ENCODE peak calls at places on chromosomes 1 and 21, in seven cellular contexts. One of them, this sample, is unnamed.

GRCh38 chr21:46216132-46216747 is 12.3 kb downstream of the LSS start:
- DNase-seq in HCT116: no peak
- DNase-seq in heart right ventricle: no peak
- DNase-seq in ovary: no peak
- DNase-seq in suprapubic skin: peak; percentile 50
- DNase-seq in GM23338: no peak
- DNase-seq in CD4-positive, CD25-positive, alpha-beta regulatory T cell: no peak
- DNase-seq in this sample: no peak

GRCh38 chr1:10655002-10655401 is 141.4 kb downstream of the CASZ1 start:
- DNase-seq in HCT116: no peak
- DNase-seq in heart right ventricle: no peak
- DNase-seq in ovary: no peak
- DNase-seq in suprapubic skin: no peak
- DNase-seq in GM23338: no peak
- DNase-seq in CD4-positive, CD25-positive, alpha-beta regulatory T cell: no peak
- DNase-seq in this sample: no peak

GRCh38 chr1:160971618-160972056 is 17.0 kb upstream of the ITLN2 start:
- DNase-seq in HCT116: no peak
- DNase-seq in heart right ventricle: no peak
- DNase-seq in ovary: no peak
- DNase-seq in suprapubic skin: no peak
- DNase-seq in GM23338: peak; percentile 79
- DNase-seq in CD4-positive, CD25-positive, alpha-beta regulatory T cell: no peak
- DNase-seq in this sample: no peak

GRCh38 chr1:214568328-214568727 is 16.9 kb upstream of the PTPN14 start:
- DNase-seq in HCT116: no peak
- DNase-seq in heart right ventricle: no peak
- DNase-seq in ovary: no peak
- DNase-seq in suprapubic skin: no peak
- DNase-seq in GM23338: no peak
- DNase-seq in CD4-positive, CD25-positive, alpha-beta regulatory T cell: no peak
- DNase-seq in this sample: no peak

GRCh38 chr1:160768295-160768657 is 27.7 kb upstream of the LY9 start:
- DNase-seq in HCT116: no peak
- DNase-seq in heart right ventricle: peak; percentile 38
- DNase-seq in ovary: no peak
- DNase-seq in suprapubic skin: no peak
- DNase-seq in GM23338: peak; percentile 69
- DNase-seq in CD4-positive, CD25-positive, alpha-beta regulatory T cell: peak; percentile 87
- DNase-seq in this sample: no peak

GRCh38 chr1:27607239-27607804 is 3.4 kb upstream of the AHDC1 start:
- DNase-seq in HCT116: no peak
- DNase-seq in heart right ventricle: no peak
- DNase-seq in ovary: peak; percentile 50
- DNase-seq in suprapubic skin: no peak
- DNase-seq in GM23338: peak; percentile 84
- DNase-seq in CD4-positive, CD25-positive, alpha-beta regulatory T cell: no peak
- DNase-seq in this sample: no peak

GRCh38 chr1:35031103-35031452 is 667 bp downstream of the ZMYM6 start:
- DNase-seq in HCT116: no peak
- DNase-seq in heart right ventricle: peak; percentile 27
- DNase-seq in ovary: peak; percentile 47
- DNase-seq in suprapubic skin: no peak
- DNase-seq in GM23338: peak; percentile 57
- DNase-seq in CD4-positive, CD25-positive, alpha-beta regulatory T cell: no peak
- DNase-seq in this sample: no peak

GRCh38 chr1:161222175-161223019 is 1.0 kb downstream of the APOA2 start:
- DNase-seq in HCT116: no peak
- DNase-seq in heart right ventricle: no peak
- DNase-seq in ovary: no peak
- DNase-seq in suprapubic skin: no peak
- DNase-seq in GM23338: no peak
- DNase-seq in CD4-positive, CD25-positive, alpha-beta regulatory T cell: no peak
- DNase-seq in this sample: no peak

GRCh38 chr1:69569281-69569970 is 1.7 kb downstream of the LRRC7 start:
- DNase-seq in HCT116: no peak
- DNase-seq in heart right ventricle: no peak
- DNase-seq in ovary: no peak
- DNase-seq in suprapubic skin: no peak
- DNase-seq in GM23338: peak; percentile 47
- DNase-seq in CD4-positive, CD25-positive, alpha-beta regulatory T cell: no peak
- DNase-seq in this sample: peak; percentile 50

DNA sequence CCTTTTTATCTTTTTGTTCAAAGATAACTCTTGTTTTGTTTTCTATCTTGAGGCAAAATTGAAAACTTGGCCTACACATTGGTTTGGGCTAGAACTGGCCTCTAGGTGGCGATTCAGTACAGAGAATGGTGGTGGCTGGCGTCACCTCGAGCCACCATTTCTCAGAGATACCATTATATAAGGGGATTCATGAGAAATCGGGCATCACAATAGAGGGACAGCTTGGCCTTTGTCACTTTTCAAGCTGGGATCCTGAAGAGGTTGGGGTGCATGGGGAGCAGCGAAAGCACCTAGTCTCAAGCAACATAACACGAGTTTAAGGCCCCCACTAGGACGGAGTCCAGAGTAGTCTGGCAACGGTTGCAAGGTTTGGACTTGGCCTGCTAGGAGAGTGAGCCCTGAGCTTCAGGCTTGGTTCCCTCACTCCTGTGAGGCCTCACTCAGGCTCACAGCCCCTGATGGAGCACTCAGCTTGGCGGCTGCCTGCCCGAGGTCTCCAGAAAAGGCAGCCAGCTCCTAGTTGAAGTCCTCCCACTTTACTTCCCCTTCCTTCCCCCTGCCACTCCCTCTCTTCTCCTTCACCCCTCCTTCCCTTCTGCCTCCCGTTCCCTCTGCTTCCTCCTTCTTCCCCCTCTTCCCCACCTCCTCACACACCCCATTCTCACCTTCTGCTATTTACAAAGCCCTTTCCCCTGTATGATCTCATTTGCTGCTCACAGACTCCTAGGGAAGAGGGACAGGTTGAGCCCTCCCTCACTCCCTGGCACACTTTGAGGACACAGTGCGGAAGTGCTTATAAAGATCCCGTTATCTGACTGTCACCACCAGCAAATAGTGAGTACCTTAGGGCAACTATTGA is 67.8 kb downstream of the LRIG2 start:
- DNase-seq in HCT116: peak; percentile 43
- DNase-seq in heart right ventricle: peak; percentile 66
- DNase-seq in ovary: peak; percentile 55
- DNase-seq in suprapubic skin: no peak
- DNase-seq in GM23338: peak; percentile 91
- DNase-seq in CD4-positive, CD25-positive, alpha-beta regulatory T cell: peak; percentile 47
- DNase-seq in this sample: no peak
- H3K27ac ChIP-seq in HCT116: no peak overlapping the region
- H3K27ac ChIP-seq in heart right ventricle: no peak overlapping the region
- H3K27ac ChIP-seq in ovary: peak overlapping the region; percentile 48
- H3K27ac ChIP-seq in suprapubic skin: no peak overlapping the region
- H3K27ac ChIP-seq in GM23338: no peak overlapping the region
- H3K27ac ChIP-seq in CD4-positive, CD25-positive, alpha-beta regulatory T cell: no peak overlapping the region
- H3K27ac ChIP-seq in this sample: peak overlapping the region; percentile 61

GRCh38 chr1:51853360-51853759 is 25.2 kb downstream of the NRDC start:
- DNase-seq in HCT116: no peak
- DNase-seq in heart right ventricle: no peak
- DNase-seq in ovary: no peak
- DNase-seq in suprapubic skin: no peak
- DNase-seq in GM23338: no peak
- DNase-seq in CD4-positive, CD25-positive, alpha-beta regulatory T cell: no peak
- DNase-seq in this sample: no peak
- H3K27ac ChIP-seq in HCT116: no peak overlapping the region
- H3K27ac ChIP-seq in heart right ventricle: no peak overlapping the region
- H3K27ac ChIP-seq in ovary: no peak overlapping the region
- H3K27ac ChIP-seq in suprapubic skin: no peak overlapping the region
- H3K27ac ChIP-seq in GM23338: no peak overlapping the region
- H3K27ac ChIP-seq in CD4-positive, CD25-positive, alpha-beta regulatory T cell: no peak overlapping the region
- H3K27ac ChIP-seq in this sample: no peak overlapping the region

GRCh38 chr1:168709407-168709891 is 19.6 kb downstream of the DPT start:
- DNase-seq in HCT116: no peak
- DNase-seq in heart right ventricle: no peak
- DNase-seq in ovary: no peak
- DNase-seq in suprapubic skin: no peak
- DNase-seq in GM23338: no peak
- DNase-seq in CD4-positive, CD25-positive, alpha-beta regulatory T cell: no peak
- DNase-seq in this sample: no peak
- H3K27ac ChIP-seq in HCT116: no peak overlapping the region
- H3K27ac ChIP-seq in heart right ventricle: peak overlapping the region; percentile 74
- H3K27ac ChIP-seq in ovary: no peak overlapping the region
- H3K27ac ChIP-seq in suprapubic skin: peak overlapping the region; percentile 66
- H3K27ac ChIP-seq in GM23338: no peak overlapping the region
- H3K27ac ChIP-seq in CD4-positive, CD25-positive, alpha-beta regulatory T cell: no peak overlapping the region
- H3K27ac ChIP-seq in this sample: no peak overlapping the region

DNA sequence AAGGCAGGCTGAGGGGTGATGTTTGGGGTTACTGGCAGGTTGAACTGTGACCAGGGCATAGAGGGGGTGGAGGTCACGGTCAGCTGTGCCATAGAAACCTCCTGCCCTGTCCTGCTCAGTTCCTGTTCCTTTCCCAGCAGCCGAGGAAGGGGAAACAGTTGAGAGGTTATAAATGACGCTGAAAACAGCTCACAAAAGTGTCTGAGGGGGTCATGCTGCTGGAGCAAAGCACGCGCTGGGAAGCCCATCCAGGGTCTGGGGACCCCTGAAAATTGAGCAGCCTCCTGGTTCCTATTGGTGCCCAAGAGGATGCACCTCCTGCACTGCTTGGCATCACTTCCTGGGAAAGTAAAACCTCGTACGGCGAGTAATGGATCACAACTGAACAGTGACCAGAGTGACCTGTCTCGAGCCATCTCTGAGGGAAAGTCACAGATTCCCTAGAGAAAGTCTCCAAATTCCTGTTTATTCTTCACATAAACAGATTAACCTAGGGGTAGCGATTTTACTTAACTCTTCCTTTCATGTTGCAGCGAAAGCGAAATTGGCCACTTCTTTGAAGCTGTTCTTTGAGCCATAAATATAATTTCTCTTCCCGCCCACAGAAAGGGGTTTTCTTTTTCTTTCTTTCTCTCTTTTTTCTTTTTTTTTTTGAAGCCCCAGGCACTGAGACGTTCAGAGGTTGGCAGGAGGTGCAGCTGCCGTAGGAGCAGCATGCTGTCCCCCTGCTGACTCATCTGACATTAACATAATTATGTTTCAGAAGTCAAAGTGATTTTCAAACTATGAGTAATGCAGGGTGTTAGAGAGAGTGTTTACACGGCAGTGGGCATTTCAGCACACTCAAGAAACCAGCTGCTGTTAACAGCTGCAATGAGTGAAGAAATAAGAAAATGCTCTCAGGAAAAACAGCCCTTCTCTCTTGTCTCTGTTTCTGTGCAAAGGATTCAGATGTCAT is 41.8 kb upstream of the ATF3 start:
- DNase-seq in HCT116: peak; percentile 45
- DNase-seq in heart right ventricle: peak; percentile 39
- DNase-seq in ovary: no peak
- DNase-seq in suprapubic skin: peak; percentile 63
- DNase-seq in GM23338: no peak
- DNase-seq in CD4-positive, CD25-positive, alpha-beta regulatory T cell: peak; percentile 49
- DNase-seq in this sample: peak; percentile 11
- H3K27ac ChIP-seq in HCT116: peak overlapping the region; percentile 49
- H3K27ac ChIP-seq in heart right ventricle: peak overlapping the region; percentile 5
- H3K27ac ChIP-seq in ovary: no peak overlapping the region
- H3K27ac ChIP-seq in suprapubic skin: peak overlapping the region; percentile 77
- H3K27ac ChIP-seq in GM23338: no peak overlapping the region
- H3K27ac ChIP-seq in CD4-positive, CD25-positive, alpha-beta regulatory T cell: peak overlapping the region; percentile 18
- H3K27ac ChIP-seq in this sample: no peak overlapping the region

GRCh38 chr1:88472283-88472682 is 211.8 kb upstream of the PKN2 start:
- DNase-seq in HCT116: no peak
- DNase-seq in heart right ventricle: peak; percentile 40
- DNase-seq in ovary: no peak
- DNase-seq in suprapubic skin: no peak
- DNase-seq in GM23338: no peak
- DNase-seq in CD4-positive, CD25-positive, alpha-beta regulatory T cell: no peak
- DNase-seq in this sample: no peak
- H3K27ac ChIP-seq in HCT116: no peak overlapping the region
- H3K27ac ChIP-seq in heart right ventricle: no peak overlapping the region
- H3K27ac ChIP-seq in ovary: no peak overlapping the region
- H3K27ac ChIP-seq in suprapubic skin: no peak overlapping the region
- H3K27ac ChIP-seq in GM23338: no peak overlapping the region
- H3K27ac ChIP-seq in CD4-positive, CD25-positive, alpha-beta regulatory T cell: no peak overlapping the region
- H3K27ac ChIP-seq in this sample: no peak overlapping the region

DNA sequence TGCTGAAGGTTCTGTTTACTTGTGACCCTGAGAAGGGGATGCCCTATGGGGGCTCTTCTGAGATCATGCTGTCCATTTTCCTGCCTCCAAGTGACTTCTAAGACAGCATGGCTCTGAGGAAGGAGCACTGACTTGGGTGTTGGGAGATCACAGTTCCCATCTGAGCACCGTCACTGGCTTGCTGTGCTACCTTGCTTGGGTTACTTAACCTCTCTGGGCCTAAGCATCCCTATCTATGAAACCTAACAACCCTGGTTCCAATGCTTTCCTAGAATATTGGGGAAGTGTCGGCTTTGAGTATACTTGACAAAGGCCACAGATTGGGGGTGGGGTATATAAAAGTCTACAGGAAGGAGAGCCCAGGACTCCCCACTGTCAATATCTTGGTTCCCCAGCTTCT is 6.2 kb downstream of the TNFRSF1B start:
- DNase-seq in HCT116: no peak
- DNase-seq in heart right ventricle: no peak
- DNase-seq in ovary: no peak
- DNase-seq in suprapubic skin: no peak
- DNase-seq in GM23338: no peak
- DNase-seq in CD4-positive, CD25-positive, alpha-beta regulatory T cell: no peak
- DNase-seq in this sample: no peak
- H3K27ac ChIP-seq in HCT116: no peak overlapping the region
- H3K27ac ChIP-seq in heart right ventricle: peak overlapping the region; percentile 33
- H3K27ac ChIP-seq in ovary: no peak overlapping the region
- H3K27ac ChIP-seq in suprapubic skin: peak overlapping the region; percentile 51
- H3K27ac ChIP-seq in GM23338: no peak overlapping the region
- H3K27ac ChIP-seq in CD4-positive, CD25-positive, alpha-beta regulatory T cell: peak overlapping the region; percentile 97
- H3K27ac ChIP-seq in this sample: peak overlapping the region; percentile 27

GRCh38 chr1:6574025-6574620 is 5.7 kb upstream of the ZBTB48 start:
- DNase-seq in HCT116: no peak
- DNase-seq in heart right ventricle: no peak
- DNase-seq in ovary: no peak
- DNase-seq in suprapubic skin: no peak
- DNase-seq in GM23338: no peak
- DNase-seq in CD4-positive, CD25-positive, alpha-beta regulatory T cell: no peak
- DNase-seq in this sample: no peak
- H3K27ac ChIP-seq in HCT116: no peak overlapping the region
- H3K27ac ChIP-seq in heart right ventricle: no peak overlapping the region
- H3K27ac ChIP-seq in ovary: no peak overlapping the region
- H3K27ac ChIP-seq in suprapubic skin: no peak overlapping the region
- H3K27ac ChIP-seq in GM23338: no peak overlapping the region
- H3K27ac ChIP-seq in CD4-positive, CD25-positive, alpha-beta regulatory T cell: no peak overlapping the region
- H3K27ac ChIP-seq in this sample: no peak overlapping the region

This sample was measured in caudate nucleus.